ENCODE peak calls at places on chromosomes 4 and X, in ten cellular contexts. One of them, this sample, is unnamed.

GRCh38 chr4:20256381-20256881 is 4.7 kb downstream of the SLIT2 start:
- DNase-seq in aorta: no peak
- DNase-seq in NCI-H1092 treated with DMSO at 0.1 percent for 48 hours: peak
- DNase-seq in tibial artery: no peak
- DNase-seq in ecto neural progenitor cell: no peak
- DNase-seq in amniotic stem cell: no peak
- DNase-seq in posterior vena cava: no peak
- DNase-seq in stimulated activated CD4-positive, alpha-beta T cell treated with anti-CD3 and anti-CD28 coated beads, Interleukin-4, amount 100 ng/mL, for 24 hours: no peak
- DNase-seq in NCI-H460: no peak
- DNase-seq in anterior cingulate cortex: no peak
- DNase-seq in this sample: no peak

GRCh38 chrX:139200793-139201192 is 329.7 kb upstream of the F9 start:
- DNase-seq in aorta: no peak
- DNase-seq in NCI-H1092 treated with DMSO at 0.1 percent for 48 hours: peak
- DNase-seq in tibial artery: no peak
- DNase-seq in ecto neural progenitor cell: no peak
- DNase-seq in amniotic stem cell: no peak
- DNase-seq in posterior vena cava: no peak
- DNase-seq in stimulated activated CD4-positive, alpha-beta T cell treated with anti-CD3 and anti-CD28 coated beads, Interleukin-4, amount 100 ng/mL, for 24 hours: no peak
- DNase-seq in NCI-H460: no peak
- DNase-seq in anterior cingulate cortex: no peak
- DNase-seq in this sample: no peak

GRCh38 chr4:69718376-69719293 is 41.8 kb downstream of the SULT1B1 start:
- DNase-seq in aorta: no peak
- DNase-seq in NCI-H1092 treated with DMSO at 0.1 percent for 48 hours: no peak
- DNase-seq in tibial artery: no peak
- DNase-seq in ecto neural progenitor cell: no peak
- DNase-seq in amniotic stem cell: no peak
- DNase-seq in posterior vena cava: no peak
- DNase-seq in stimulated activated CD4-positive, alpha-beta T cell treated with anti-CD3 and anti-CD28 coated beads, Interleukin-4, amount 100 ng/mL, for 24 hours: no peak
- DNase-seq in NCI-H460: no peak
- DNase-seq in anterior cingulate cortex: no peak
- DNase-seq in this sample: no peak

GRCh38 chr4:39406763-39407583 is at the start of gene KLB:
- DNase-seq in aorta: no peak
- DNase-seq in NCI-H1092 treated with DMSO at 0.1 percent for 48 hours: no peak
- DNase-seq in tibial artery: no peak
- DNase-seq in ecto neural progenitor cell: no peak
- DNase-seq in amniotic stem cell: no peak
- DNase-seq in posterior vena cava: no peak
- DNase-seq in stimulated activated CD4-positive, alpha-beta T cell treated with anti-CD3 and anti-CD28 coated beads, Interleukin-4, amount 100 ng/mL, for 24 hours: no peak
- DNase-seq in NCI-H460: no peak
- DNase-seq in anterior cingulate cortex: no peak
- DNase-seq in this sample: no peak

GRCh38 chr4:155889036-155889793 is 14.3 kb upstream of the TDO2 start:
- DNase-seq in aorta: no peak
- DNase-seq in NCI-H1092 treated with DMSO at 0.1 percent for 48 hours: no peak
- DNase-seq in tibial artery: peak
- DNase-seq in ecto neural progenitor cell: no peak
- DNase-seq in amniotic stem cell: peak
- DNase-seq in posterior vena cava: no peak
- DNase-seq in stimulated activated CD4-positive, alpha-beta T cell treated with anti-CD3 and anti-CD28 coated beads, Interleukin-4, amount 100 ng/mL, for 24 hours: no peak
- DNase-seq in NCI-H460: no peak
- DNase-seq in anterior cingulate cortex: no peak
- DNase-seq in this sample: no peak

GRCh38 chr4:115090483-115091075 is 22.8 kb downstream of the NDST4 start:
- DNase-seq in aorta: no peak
- DNase-seq in NCI-H1092 treated with DMSO at 0.1 percent for 48 hours: peak
- DNase-seq in tibial artery: no peak
- DNase-seq in ecto neural progenitor cell: no peak
- DNase-seq in amniotic stem cell: peak
- DNase-seq in posterior vena cava: no peak
- DNase-seq in stimulated activated CD4-positive, alpha-beta T cell treated with anti-CD3 and anti-CD28 coated beads, Interleukin-4, amount 100 ng/mL, for 24 hours: no peak
- DNase-seq in NCI-H460: peak
- DNase-seq in anterior cingulate cortex: no peak
- DNase-seq in this sample: no peak

GRCh38 chrX:3939967-3940610 is 226.6 kb upstream of the PRKX start:
- DNase-seq in aorta: no peak
- DNase-seq in NCI-H1092 treated with DMSO at 0.1 percent for 48 hours: peak
- DNase-seq in tibial artery: no peak
- DNase-seq in ecto neural progenitor cell: no peak
- DNase-seq in amniotic stem cell: peak
- DNase-seq in posterior vena cava: no peak
- DNase-seq in stimulated activated CD4-positive, alpha-beta T cell treated with anti-CD3 and anti-CD28 coated beads, Interleukin-4, amount 100 ng/mL, for 24 hours: no peak
- DNase-seq in NCI-H460: peak
- DNase-seq in anterior cingulate cortex: no peak
- DNase-seq in this sample: no peak

GRCh38 chr4:147019061-147019460 is 73.4 kb upstream of the TTC29 start:
- DNase-seq in aorta: peak
- DNase-seq in NCI-H1092 treated with DMSO at 0.1 percent for 48 hours: peak
- DNase-seq in tibial artery: peak
- DNase-seq in ecto neural progenitor cell: no peak
- DNase-seq in amniotic stem cell: peak
- DNase-seq in posterior vena cava: no peak
- DNase-seq in stimulated activated CD4-positive, alpha-beta T cell treated with anti-CD3 and anti-CD28 coated beads, Interleukin-4, amount 100 ng/mL, for 24 hours: peak
- DNase-seq in NCI-H460: peak
- DNase-seq in anterior cingulate cortex: no peak
- DNase-seq in this sample: peak

GRCh38 chrX:3256868-3257267 is 89.6 kb downstream of the MXRA5 start:
- DNase-seq in aorta: no peak
- DNase-seq in NCI-H1092 treated with DMSO at 0.1 percent for 48 hours: no peak
- DNase-seq in tibial artery: no peak
- DNase-seq in ecto neural progenitor cell: no peak
- DNase-seq in amniotic stem cell: no peak
- DNase-seq in posterior vena cava: no peak
- DNase-seq in stimulated activated CD4-positive, alpha-beta T cell treated with anti-CD3 and anti-CD28 coated beads, Interleukin-4, amount 100 ng/mL, for 24 hours: no peak
- DNase-seq in NCI-H460: no peak
- DNase-seq in anterior cingulate cortex: no peak
- DNase-seq in this sample: peak

GRCh38 chrX:153580700-153581386 is 18.1 kb downstream of the CCNQ start:
- DNase-seq in aorta: no peak
- DNase-seq in NCI-H1092 treated with DMSO at 0.1 percent for 48 hours: peak
- DNase-seq in tibial artery: no peak
- DNase-seq in ecto neural progenitor cell: no peak
- DNase-seq in amniotic stem cell: no peak
- DNase-seq in posterior vena cava: no peak
- DNase-seq in stimulated activated CD4-positive, alpha-beta T cell treated with anti-CD3 and anti-CD28 coated beads, Interleukin-4, amount 100 ng/mL, for 24 hours: no peak
- DNase-seq in NCI-H460: no peak
- DNase-seq in anterior cingulate cortex: no peak
- DNase-seq in this sample: no peak

GRCh38 chr4:140789752-140790151 is 33.6 kb upstream of the TBC1D9 start:
- DNase-seq in aorta: no peak
- DNase-seq in NCI-H1092 treated with DMSO at 0.1 percent for 48 hours: no peak
- DNase-seq in tibial artery: no peak
- DNase-seq in ecto neural progenitor cell: no peak
- DNase-seq in amniotic stem cell: no peak
- DNase-seq in posterior vena cava: no peak
- DNase-seq in stimulated activated CD4-positive, alpha-beta T cell treated with anti-CD3 and anti-CD28 coated beads, Interleukin-4, amount 100 ng/mL, for 24 hours: no peak
- DNase-seq in NCI-H460: no peak
- DNase-seq in anterior cingulate cortex: no peak
- DNase-seq in this sample: no peak

GRCh38 chr4:168388890-168389289 is 70.3 kb upstream of the DDX60 start:
- DNase-seq in aorta: no peak
- DNase-seq in NCI-H1092 treated with DMSO at 0.1 percent for 48 hours: no peak
- DNase-seq in tibial artery: no peak
- DNase-seq in ecto neural progenitor cell: no peak
- DNase-seq in amniotic stem cell: no peak
- DNase-seq in posterior vena cava: no peak
- DNase-seq in stimulated activated CD4-positive, alpha-beta T cell treated with anti-CD3 and anti-CD28 coated beads, Interleukin-4, amount 100 ng/mL, for 24 hours: no peak
- DNase-seq in NCI-H460: no peak
- DNase-seq in anterior cingulate cortex: no peak
- DNase-seq in this sample: no peak

GRCh38 chr4:185773419-185773818 is 38.6 kb downstream of the SORBS2 start:
- DNase-seq in aorta: peak
- DNase-seq in NCI-H1092 treated with DMSO at 0.1 percent for 48 hours: no peak
- DNase-seq in tibial artery: peak
- DNase-seq in ecto neural progenitor cell: no peak
- DNase-seq in amniotic stem cell: no peak
- DNase-seq in posterior vena cava: no peak
- DNase-seq in stimulated activated CD4-positive, alpha-beta T cell treated with anti-CD3 and anti-CD28 coated beads, Interleukin-4, amount 100 ng/mL, for 24 hours: no peak
- DNase-seq in NCI-H460: no peak
- DNase-seq in anterior cingulate cortex: no peak
- DNase-seq in this sample: peak

GRCh38 chr4:185182196-185182595 is 21.6 kb downstream of the CFAP97 start:
- DNase-seq in aorta: no peak
- DNase-seq in NCI-H1092 treated with DMSO at 0.1 percent for 48 hours: no peak
- DNase-seq in tibial artery: no peak
- DNase-seq in ecto neural progenitor cell: no peak
- DNase-seq in amniotic stem cell: no peak
- DNase-seq in posterior vena cava: no peak
- DNase-seq in stimulated activated CD4-positive, alpha-beta T cell treated with anti-CD3 and anti-CD28 coated beads, Interleukin-4, amount 100 ng/mL, for 24 hours: no peak
- DNase-seq in NCI-H460: no peak
- DNase-seq in anterior cingulate cortex: no peak
- DNase-seq in this sample: no peak

GRCh38 chrX:136768469-136769084 is 12.2 kb downstream of the ARHGEF6 start:
- DNase-seq in aorta: peak
- DNase-seq in NCI-H1092 treated with DMSO at 0.1 percent for 48 hours: no peak
- DNase-seq in tibial artery: peak
- DNase-seq in ecto neural progenitor cell: no peak
- DNase-seq in amniotic stem cell: peak
- DNase-seq in posterior vena cava: peak
- DNase-seq in stimulated activated CD4-positive, alpha-beta T cell treated with anti-CD3 and anti-CD28 coated beads, Interleukin-4, amount 100 ng/mL, for 24 hours: peak
- DNase-seq in NCI-H460: no peak
- DNase-seq in anterior cingulate cortex: no peak
- DNase-seq in this sample: peak

GRCh38 chr4:140152015-140152703 is 1.8 kb downstream of the MAML3 start:
- DNase-seq in aorta: peak
- DNase-seq in NCI-H1092 treated with DMSO at 0.1 percent for 48 hours: peak
- DNase-seq in tibial artery: no peak
- DNase-seq in ecto neural progenitor cell: no peak
- DNase-seq in amniotic stem cell: no peak
- DNase-seq in posterior vena cava: peak
- DNase-seq in stimulated activated CD4-positive, alpha-beta T cell treated with anti-CD3 and anti-CD28 coated beads, Interleukin-4, amount 100 ng/mL, for 24 hours: peak
- DNase-seq in NCI-H460: peak
- DNase-seq in anterior cingulate cortex: peak
- DNase-seq in this sample: peak

GRCh38 chrX:31420711-31421151 is 348.9 kb upstream of the FTHL17 start:
- DNase-seq in aorta: no peak
- DNase-seq in NCI-H1092 treated with DMSO at 0.1 percent for 48 hours: no peak
- DNase-seq in tibial artery: no peak
- DNase-seq in ecto neural progenitor cell: no peak
- DNase-seq in amniotic stem cell: no peak
- DNase-seq in posterior vena cava: no peak
- DNase-seq in stimulated activated CD4-positive, alpha-beta T cell treated with anti-CD3 and anti-CD28 coated beads, Interleukin-4, amount 100 ng/mL, for 24 hours: no peak
- DNase-seq in NCI-H460: no peak
- DNase-seq in anterior cingulate cortex: no peak
- DNase-seq in this sample: no peak

GRCh38 chrX:101009086-101009485 is 39.6 kb downstream of the ARL13A start:
- DNase-seq in aorta: no peak
- DNase-seq in NCI-H1092 treated with DMSO at 0.1 percent for 48 hours: no peak
- DNase-seq in tibial artery: no peak
- DNase-seq in ecto neural progenitor cell: no peak
- DNase-seq in amniotic stem cell: no peak
- DNase-seq in posterior vena cava: no peak
- DNase-seq in stimulated activated CD4-positive, alpha-beta T cell treated with anti-CD3 and anti-CD28 coated beads, Interleukin-4, amount 100 ng/mL, for 24 hours: no peak
- DNase-seq in NCI-H460: no peak
- DNase-seq in anterior cingulate cortex: no peak
- DNase-seq in this sample: no peak

GRCh38 chr4:177008071-177008835 is 215.5 kb upstream of the VEGFC start:
- DNase-seq in aorta: no peak
- DNase-seq in NCI-H1092 treated with DMSO at 0.1 percent for 48 hours: no peak
- DNase-seq in tibial artery: no peak
- DNase-seq in ecto neural progenitor cell: no peak
- DNase-seq in amniotic stem cell: peak
- DNase-seq in posterior vena cava: no peak
- DNase-seq in stimulated activated CD4-positive, alpha-beta T cell treated with anti-CD3 and anti-CD28 coated beads, Interleukin-4, amount 100 ng/mL, for 24 hours: no peak
- DNase-seq in NCI-H460: no peak
- DNase-seq in anterior cingulate cortex: no peak
- DNase-seq in this sample: no peak

This sample was measured in left ventricle myocardium inferior.